ENCODE peak calls at places on chromosomes 13 and 19, in eight cellular contexts. P is lower leg skin; O is CD14-positive monocyte; V is HCT116; T is CD8-positive, alpha-beta T cell; J is psoas muscle; U is activated B cell treated with CpG ODN at 0.5 μM for 24 hours; R is bronchial epithelial cell. D is an unnamed sample.

GRCh38 chr19:32971012-32971595 is 654 bp downstream of the CEP89 start:
- DNase-seq in P (no peak), R (no peak), V (no peak), U (no peak), O (no peak), J (no peak), T (no peak), D (no peak)

GRCh38 chr19:827710-828321 is at the start of gene AZU1:
- DNase-seq in J (no peak), T (no peak), U (no peak), R (no peak), O (no peak), V (no peak), P (peak), D (no peak)

GRCh38 chr19:2887391-2887914 is 13.3 kb upstream of the ZNF57 start:
- DNase-seq in V (peak), U (peak), P (no peak), J (no peak), T (no peak), O (no peak), R (peak), D (no peak)

GRCh38 chr19:28960986-28961705 is 251.8 kb downstream of the UQCRFS1 start:
- DNase-seq in V (no peak), T (no peak), J (no peak), R (no peak), P (no peak), O (no peak), U (no peak), D (no peak)

GRCh38 chr13:79287994-79288795 is 117.9 kb downstream of the RBM26 start:
- DNase-seq in V (no peak), J (no peak), R (no peak), T (no peak), U (no peak), P (no peak), O (no peak), D (no peak)

GRCh38 chr13:50950808-50951207 is 41.2 kb downstream of the RNASEH2B start:
- DNase-seq in V (no peak), O (no peak), U (no peak), R (no peak), J (no peak), T (no peak), P (no peak), D (no peak)

GRCh38 chr19:46265217-46265828 is 31.5 kb upstream of the HIF3A start:
- DNase-seq in U (peak), T (peak), O (peak), P (peak), R (peak), V (peak), J (peak), D (peak)

GRCh38 chr13:20825476-20825875 is 51.7 kb upstream of the EEF1AKMT1 start:
- DNase-seq in O (no peak), T (no peak), P (no peak), R (no peak), U (no peak), V (no peak), J (no peak), D (no peak)

GRCh38 chr19:23098286-23098685 is 18.5 kb upstream of the ZNF730 start:
- DNase-seq in R (no peak), V (no peak), U (no peak), T (no peak), O (no peak), J (no peak), P (no peak), D (no peak)

GRCh38 chr19:11738746-11739620 is at the start of gene ZNF823:
- DNase-seq in U (peak), V (peak), J (peak), P (peak), O (peak), R (peak), T (peak), D (peak)

GRCh38 chr13:52428295-52428694 is 22.1 kb downstream of the VPS36 start:
- DNase-seq in U (no peak), V (no peak), J (no peak), O (no peak), R (peak), P (no peak), T (no peak), D (no peak)

GRCh38 chr13:53189162-53189561 is 160.5 kb downstream of the OLFM4 start:
- DNase-seq in P (no peak), V (no peak), T (no peak), U (no peak), R (no peak), J (no peak), O (no peak), D (no peak)

GRCh38 chr13:109600078-109600477 is 186.3 kb downstream of the IRS2 start:
- DNase-seq in T (no peak), U (no peak), O (no peak), J (no peak), R (no peak), V (no peak), P (no peak), D (no peak)

GRCh38 chr19:38252935-38253691 is 3.1 kb downstream of the PPP1R14A start:
- DNase-seq in V (no peak), J (no peak), T (no peak), U (peak), O (no peak), R (no peak), P (no peak), D (no peak)

GRCh38 chr13:36919833-36920611 is at the start of gene SMAD9:
- DNase-seq in V (peak), T (no peak), J (peak), R (peak), U (no peak), P (peak), O (no peak), D (peak)

GRCh38 chr19:15299568-15300409 is 32.5 kb downstream of the BRD4 start:
- DNase-seq in V (no peak), T (no peak), R (no peak), P (no peak), U (no peak), O (no peak), J (no peak), D (no peak)

GRCh38 chr13:40480012-40480914 is 186.2 kb downstream of the FOXO1 start:
- DNase-seq in O (no peak), T (no peak), V (no peak), P (no peak), R (no peak), U (no peak), J (no peak), D (no peak)

GRCh38 chr19:15836595-15837398 is 21.3 kb upstream of the OR10H1 start:
- DNase-seq in R (peak), U (peak), O (peak), T (peak), V (peak), P (peak), J (peak), D (peak)

GRCh38 chr19:41753159-41753558 is 2.2 kb upstream of the CEACAM6 start:
- DNase-seq in V (peak), O (no peak), U (peak), J (peak), R (peak), P (peak), T (peak), D (peak)

GRCh38 chr19:23716792-23717191 is 29.8 kb upstream of the ZNF675 start:
- DNase-seq in T (no peak), P (no peak), R (peak), J (no peak), U (no peak), V (no peak), O (no peak), D (no peak)

GRCh38 chr19:19606021-19606420 is 12.5 kb downstream of the PBX4 start:
- DNase-seq in V (peak), O (no peak), J (no peak), R (peak), T (peak), P (no peak), U (no peak), D (no peak)

GRCh38 chr19:33621811-33622504 is at the start of gene CHST8:
- DNase-seq in T (no peak), U (no peak), V (no peak), O (no peak), J (peak), R (peak), P (no peak), D (no peak)

GRCh38 chr13:113442985-113443362 is 10.3 kb downstream of the ADPRHL1 start:
- DNase-seq in J (no peak), O (no peak), R (no peak), P (no peak), V (no peak), T (no peak), U (no peak), D (no peak)

GRCh38 chr13:108926848-108927247 is 297.4 kb downstream of the MYO16 start:
- DNase-seq in T (no peak), R (no peak), J (no peak), U (no peak), V (no peak), P (no peak), O (no peak), D (no peak)

GRCh38 chr13:30906411-30906990 is 430 bp downstream of the MEDAG start:
- DNase-seq in O (no peak), V (no peak), P (no peak), U (no peak), T (no peak), J (no peak), R (no peak), D (no peak)

GRCh38 chr13:47594833-47595232 is 406.2 kb downstream of the SUCLA2 start:
- DNase-seq in U (no peak), P (no peak), O (no peak), J (no peak), V (no peak), R (no peak), T (no peak), D (no peak)

GRCh38 chr19:56639217-56639616 is 3.7 kb upstream of the SMIM17 start:
- DNase-seq in U (no peak), P (no peak), V (no peak), O (no peak), J (no peak), T (no peak), R (no peak), D (no peak)

GRCh38 chr13:49097374-49097773 is 121.7 kb downstream of the FNDC3A start:
- DNase-seq in J (no peak), T (no peak), O (no peak), U (no peak), R (peak), V (peak), P (peak), D (peak)

GRCh38 chr19:42872608-42873007 is 6.9 kb downstream of the PSG1 start:
- DNase-seq in P (no peak), V (no peak), T (no peak), U (no peak), O (no peak), J (no peak), R (no peak), D (no peak)

GRCh38 chr19:14370169-14370998 is 10.9 kb upstream of the ADGRE5 start:
- DNase-seq in U (peak), R (no peak), P (no peak), V (no peak), T (no peak), J (no peak), O (peak), D (no peak)

GRCh38 chr13:108322206-108322824 is 52.8 kb downstream of the TNFSF13B start:
- DNase-seq in T (no peak), V (peak), O (no peak), R (peak), P (no peak), U (no peak), J (no peak), D (no peak)

GRCh38 chr19:17542793-17543582 is 12.5 kb upstream of the COLGALT1 start:
- DNase-seq in U (no peak), V (no peak), J (no peak), T (no peak), O (no peak), R (no peak), P (no peak), D (no peak)

GRCh38 chr13:27005976-27006518 is 165.6 kb downstream of the USP12 start:
- DNase-seq in O (no peak), T (no peak), J (no peak), R (no peak), V (no peak), U (no peak), P (no peak), D (no peak)

DNA sequence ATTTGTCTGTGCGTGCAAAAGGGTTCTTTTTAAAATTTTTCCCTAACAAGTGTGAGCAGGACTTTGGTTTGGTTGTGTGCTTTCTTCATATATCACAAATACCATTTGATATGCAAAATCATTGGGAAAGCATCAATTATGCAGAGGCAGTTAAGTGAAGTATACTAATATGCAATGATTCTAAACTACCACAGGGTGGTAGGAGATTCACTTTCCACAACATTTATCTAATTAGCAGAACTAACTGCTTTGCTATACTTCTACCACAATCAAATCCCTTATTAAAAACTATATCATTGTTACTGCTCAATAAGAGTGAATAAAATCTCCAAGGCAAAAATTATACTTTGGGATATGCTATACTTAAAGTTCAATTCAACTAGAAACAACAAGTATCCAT is 2738.9 kb upstream of the PCDH20 start:
- DNase-seq in U (no peak), O (no peak), T (no peak), J (no peak), V (peak), R (no peak), P (no peak), D (no peak)
- TF ChIP-seq CTCF in U (no peak), O (no peak), T (no peak), J (no peak), V (peak), R (no peak), P (no peak), D (no peak)

GRCh38 chr13:22253107-22253506 is 582.2 kb downstream of the FGF9 start:
- DNase-seq in O (no peak), U (no peak), R (no peak), J (no peak), V (no peak), P (no peak), T (no peak), D (no peak)

GRCh38 chr13:22252281-22252830 is 581.5 kb downstream of the FGF9 start:
- DNase-seq in V (no peak), O (no peak), J (no peak), T (no peak), R (no peak), P (no peak), U (no peak), D (no peak)

DNA sequence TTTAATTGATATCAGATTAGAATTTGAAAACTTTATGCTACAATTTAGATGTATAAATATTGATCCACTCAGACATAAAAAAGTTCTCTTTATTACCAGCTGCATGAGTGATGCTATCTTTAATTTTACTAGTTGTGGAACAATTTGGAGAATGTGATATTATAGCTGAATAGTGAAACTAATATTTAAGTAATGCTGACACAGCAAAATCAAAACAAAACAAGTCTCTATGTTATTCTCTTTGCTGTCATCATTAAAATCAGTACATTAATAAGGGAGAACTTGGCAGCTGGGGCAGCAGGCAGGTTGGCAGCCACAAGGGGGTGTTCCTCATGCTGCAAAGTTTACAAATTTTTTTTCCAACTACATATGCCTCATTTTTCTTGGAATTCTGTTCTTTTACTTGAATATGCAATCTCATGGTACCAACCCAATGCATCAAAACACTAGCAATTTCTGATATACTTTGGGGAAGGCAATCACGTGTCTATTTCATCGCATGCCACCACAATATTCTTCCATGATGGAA is 585.3 kb downstream of the FGF9 start:
- DNase-seq in T (no peak), O (no peak), P (no peak), R (no peak), J (no peak), U (no peak), V (no peak), D (no peak)
- TF ChIP-seq CTCF in T (no peak), O (no peak), P (no peak), R (no peak), J (no peak), U (no peak), V (peak), D (no peak)

GRCh38 chr13:111346281-111346680 is 25.8 kb downstream of the TEX29 start:
- DNase-seq in J (no peak), T (no peak), R (no peak), U (no peak), O (no peak), V (no peak), P (no peak), D (no peak)
- TF ChIP-seq CTCF in J (no peak), T (no peak), R (no peak), U (no peak), O (no peak), V (no peak), P (no peak), D (no peak)

DNA sequence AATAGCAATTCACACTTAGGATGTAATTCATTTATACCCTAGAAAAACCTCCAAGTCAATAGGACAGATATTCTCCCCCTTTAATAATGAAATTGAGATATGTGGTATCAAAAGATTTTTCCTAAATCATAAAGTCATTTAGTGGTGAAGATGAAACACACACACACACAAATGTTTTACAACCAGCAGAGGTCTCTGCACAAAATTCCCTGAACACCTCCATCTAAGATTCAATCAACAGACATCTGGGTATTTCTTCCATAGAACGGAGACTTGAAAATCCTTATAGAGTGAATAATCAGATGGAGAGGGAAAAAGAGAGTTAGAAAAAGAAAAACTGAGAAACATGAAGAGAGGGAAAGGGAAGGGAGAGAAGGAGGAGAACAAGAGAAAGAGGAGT is 52.8 kb downstream of the MYCBP2 start:
- DNase-seq in J (no peak), U (no peak), O (no peak), T (no peak), V (no peak), P (no peak), R (no peak), D (no peak)
- TF ChIP-seq CTCF in J (no peak), U (no peak), O (peak), T (peak), V (no peak), P (no peak), R (no peak), D (no peak)

GRCh38 chr13:33392794-33393371 is 107.3 kb upstream of the STARD13 start:
- DNase-seq in R (no peak), V (no peak), P (no peak), T (no peak), U (no peak), O (no peak), J (no peak), D (no peak)

GRCh38 chr13:33383724-33384577 is 98.4 kb upstream of the STARD13 start:
- DNase-seq in U (no peak), R (no peak), J (no peak), V (no peak), P (no peak), T (no peak), O (no peak), D (no peak)

GRCh38 chr13:33394294-33394932 is 108.9 kb upstream of the STARD13 start:
- DNase-seq in V (no peak), U (no peak), P (no peak), R (no peak), T (no peak), J (no peak), O (no peak), D (no peak)

GRCh38 chr13:33388254-33388998 is 102.9 kb upstream of the STARD13 start:
- DNase-seq in O (no peak), T (no peak), R (peak), P (peak), V (peak), U (no peak), J (no peak), D (no peak)
- TF ChIP-seq CTCF in O (no peak), T (no peak), R (peak), P (no peak), V (peak), U (no peak), J (no peak), D (no peak)

DNA sequence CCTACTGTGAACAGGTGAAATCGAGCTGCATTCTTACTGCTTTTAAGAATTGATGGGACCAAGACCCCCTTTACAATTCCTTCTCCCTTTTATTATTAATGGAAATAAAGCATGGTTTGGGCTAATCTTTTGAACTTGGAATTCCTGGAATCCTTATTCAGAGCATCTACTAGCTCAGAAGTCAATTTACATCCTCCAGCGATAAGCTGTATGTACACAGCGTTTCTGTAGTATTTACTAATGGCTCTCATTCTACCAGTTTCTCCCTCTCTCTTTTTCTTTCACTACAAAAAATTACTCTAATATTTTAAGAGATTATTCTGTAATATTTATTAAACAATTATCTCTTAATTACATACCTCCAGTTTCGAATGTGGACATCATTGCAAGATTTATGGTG is 31.5 kb downstream of the FREM2 start:
- DNase-seq in R (no peak), O (no peak), P (no peak), J (no peak), V (no peak), U (no peak), T (no peak), D (no peak)
- TF ChIP-seq CTCF in R (no peak), O (no peak), P (no peak), J (no peak), V (no peak), U (no peak), T (no peak), D (no peak)

DNA sequence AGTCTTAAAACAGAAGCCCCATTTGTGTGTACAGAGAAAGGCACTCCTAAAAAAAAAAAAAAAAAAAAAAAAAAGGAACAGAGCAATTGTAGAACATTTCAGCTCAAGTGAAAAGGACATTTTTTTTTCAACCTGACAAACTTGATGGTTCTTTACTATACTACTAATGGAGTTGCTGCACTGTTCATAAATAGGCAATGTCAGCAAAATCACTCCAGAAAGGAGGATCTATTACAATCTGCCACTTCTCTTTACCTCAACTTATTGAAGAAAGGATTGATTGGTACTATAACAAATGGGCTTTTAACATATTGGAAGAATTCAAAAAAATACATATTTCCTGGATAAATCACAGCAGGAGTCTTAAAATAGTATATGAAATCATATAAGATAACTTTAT is 1517.7 kb downstream of the SLITRK1 start:
- DNase-seq in U (no peak), V (no peak), R (no peak), O (no peak), P (no peak), J (no peak), T (no peak), D (no peak)
- TF ChIP-seq CTCF in U (no peak), V (no peak), R (no peak), O (no peak), P (no peak), J (no peak), T (no peak), D (no peak)

D was measured in breast epithelium.